ENCODE peak calls at places on chromosomes 2 and 18, in nine cellular contexts. H is NAMALWA; E is ACHN; P is HT1080; B is stimulated activated CD8-positive, alpha-beta memory T cell treated with anti-CD3 and anti-CD28 coated beads, Interleukin-15, amount 100 ng/mL, for 24 hours; Y is psoas muscle; R is stomach; N is A172; C is activated naive CD4-positive, alpha-beta T cell treated with Interleukin-2 at 50 U/mL for 16 hours. W is an unnamed sample.

GRCh38 chr2:127115471-127116199 is 8.7 kb upstream of the BIN1 start:
- DNase-seq in H (no peak), E (no peak), P (no peak), B (no peak), Y (no peak), R (peak; percentile 70), N (no peak), C (no peak), W (no peak)

GRCh38 chr2:54969295-54969939 is 80.8 kb downstream of the RTN4 start:
- DNase-seq in H (no peak), E (no peak), P (no peak), B (no peak), Y (no peak), R (no peak), N (no peak), C (no peak), W (no peak)

GRCh38 chr2:29837925-29838324 is 83.5 kb downstream of the ALK start:
- DNase-seq in H (no peak), E (no peak), P (no peak), B (no peak), Y (no peak), R (no peak), N (no peak), C (no peak), W (no peak)

GRCh38 chr2:235135990-235136561 is 184.3 kb downstream of the SH3BP4 start:
- DNase-seq in H (peak; percentile 29), E (peak; percentile 82), P (peak; percentile 66), B (peak; percentile 21), Y (peak; percentile 75), R (peak; percentile 84), N (peak; percentile 86), C (peak; percentile 39), W (peak; percentile 36)

GRCh38 chr2:159290289-159290907 is 3.9 kb upstream of the WDSUB1 start:
- DNase-seq in H (peak; percentile 95), E (peak; percentile 27), P (peak; percentile 70), B (no peak), Y (no peak), R (no peak), N (peak; percentile 16), C (no peak), W (no peak)

GRCh38 chr18:46422552-46423055 is 234.4 kb downstream of the LOXHD1 start:
- DNase-seq in H (no peak), E (no peak), P (no peak), B (no peak), Y (no peak), R (no peak), N (no peak), C (no peak), W (no peak)

GRCh38 chr18:64710105-64710861 is 561.4 kb upstream of the LINC00305 start:
- DNase-seq in H (no peak), E (no peak), P (peak; percentile 32), B (no peak), Y (no peak), R (no peak), N (peak; percentile 8), C (no peak), W (no peak)

GRCh38 chr2:233146194-233146593 is 86.1 kb downstream of the INPP5D start:
- DNase-seq in H (no peak), E (no peak), P (no peak), B (no peak), Y (no peak), R (no peak), N (no peak), C (no peak), W (no peak)

GRCh38 chr2:39514825-39515224 is 77.7 kb upstream of the MAP4K3 start:
- DNase-seq in H (no peak), E (no peak), P (no peak), B (no peak), Y (no peak), R (no peak), N (no peak), C (no peak), W (no peak)

GRCh38 chr2:43460611-43461396 is 135.0 kb downstream of the THADA start:
- DNase-seq in H (no peak), E (no peak), P (no peak), B (no peak), Y (no peak), R (no peak), N (no peak), C (no peak), W (no peak)

GRCh38 chr2:50196775-50197482 is 835.0 kb downstream of the NRXN1 start:
- DNase-seq in H (no peak), E (no peak), P (no peak), B (no peak), Y (no peak), R (no peak), N (no peak), C (no peak), W (no peak)

GRCh38 chr2:109124982-109125594 is 3.9 kb upstream of the SH3RF3 start:
- DNase-seq in H (no peak), E (peak; percentile 48), P (peak; percentile 67), B (no peak), Y (peak; percentile 38), R (no peak), N (peak; percentile 66), C (no peak), W (no peak)

GRCh38 chr2:64943387-64944150 is 45.6 kb upstream of the SLC1A4 start:
- DNase-seq in H (no peak), E (no peak), P (no peak), B (no peak), Y (peak; percentile 87), R (peak; percentile 48), N (peak; percentile 38), C (no peak), W (no peak)

GRCh38 chr2:127647242-127648190 is 1.6 kb downstream of the GPR17 start:
- DNase-seq in H (no peak), E (peak; percentile 22), P (peak; percentile 60), B (no peak), Y (peak; percentile 57), R (no peak), N (peak; percentile 80), C (no peak), W (no peak)

GRCh38 chr2:48600917-48601316 is 16.7 kb upstream of the GTF2A1L start:
- DNase-seq in H (no peak), E (no peak), P (no peak), B (no peak), Y (no peak), R (no peak), N (no peak), C (no peak), W (no peak)

GRCh38 chr2:242010567-242011513 is 141.3 kb downstream of the RTP5 start:
- DNase-seq in H (peak; percentile 19), E (peak; percentile 27), P (no peak), B (no peak), Y (no peak), R (no peak), N (no peak), C (peak; percentile 29), W (no peak)

W was measured in glomerular endothelial cell.